ENCODE peak calls at places on chromosome 1, in nine cellular contexts. One of them, this sample, is unnamed.

GRCh38 chr1:10528066-10529014 is 53.6 kb downstream of the PEX14 start:
- DNase-seq in stimulated activated CD4-positive, alpha-beta T cell treated with anti-CD3 and anti-CD28 coated beads, Interleukin-4, amount 100 ng/mL, for 1 hour: no peak
- DNase-seq in A172: peak; percentile 92
- DNase-seq in activated CD4-positive, alpha-beta T cell treated with anti-CD3 and anti-CD28 coated beads for 24 hours: no peak
- DNase-seq in nucleus accumbens: no peak
- DNase-seq in pancreas: no peak
- DNase-seq in NCI-H1105: no peak
- DNase-seq in heart right ventricle: peak; percentile 53
- DNase-seq in NCI-H82: no peak
- DNase-seq in this sample: peak; percentile 53

GRCh38 chr1:228471762-228472398 is 15.3 kb upstream of the RNF187 start:
- DNase-seq in NCI-H1105: no peak
- DNase-seq in pancreas: no peak
- DNase-seq in A172: peak; percentile 26
- DNase-seq in NCI-H82: peak; percentile 80
- DNase-seq in activated CD4-positive, alpha-beta T cell treated with anti-CD3 and anti-CD28 coated beads for 24 hours: no peak
- DNase-seq in stimulated activated CD4-positive, alpha-beta T cell treated with anti-CD3 and anti-CD28 coated beads, Interleukin-4, amount 100 ng/mL, for 1 hour: no peak
- DNase-seq in heart right ventricle: no peak
- DNase-seq in nucleus accumbens: no peak
- DNase-seq in this sample: no peak

GRCh38 chr1:210223174-210223904 is 9.3 kb upstream of the SERTAD4 start:
- DNase-seq in nucleus accumbens: no peak
- DNase-seq in stimulated activated CD4-positive, alpha-beta T cell treated with anti-CD3 and anti-CD28 coated beads, Interleukin-4, amount 100 ng/mL, for 1 hour: no peak
- DNase-seq in pancreas: no peak
- DNase-seq in A172: no peak
- DNase-seq in NCI-H1105: no peak
- DNase-seq in heart right ventricle: no peak
- DNase-seq in NCI-H82: no peak
- DNase-seq in activated CD4-positive, alpha-beta T cell treated with anti-CD3 and anti-CD28 coated beads for 24 hours: no peak
- DNase-seq in this sample: no peak

GRCh38 chr1:240946926-240947325 is 335.0 kb upstream of the GREM2 start:
- DNase-seq in heart right ventricle: no peak
- DNase-seq in stimulated activated CD4-positive, alpha-beta T cell treated with anti-CD3 and anti-CD28 coated beads, Interleukin-4, amount 100 ng/mL, for 1 hour: no peak
- DNase-seq in pancreas: no peak
- DNase-seq in A172: peak; percentile 42
- DNase-seq in activated CD4-positive, alpha-beta T cell treated with anti-CD3 and anti-CD28 coated beads for 24 hours: no peak
- DNase-seq in NCI-H82: peak; percentile 89
- DNase-seq in NCI-H1105: no peak
- DNase-seq in nucleus accumbens: no peak
- DNase-seq in this sample: peak; percentile 32

GRCh38 chr1:27152004-27152828 is 2.7 kb downstream of the SLC9A1 start:
- DNase-seq in NCI-H82: no peak
- DNase-seq in stimulated activated CD4-positive, alpha-beta T cell treated with anti-CD3 and anti-CD28 coated beads, Interleukin-4, amount 100 ng/mL, for 1 hour: no peak
- DNase-seq in NCI-H1105: no peak
- DNase-seq in activated CD4-positive, alpha-beta T cell treated with anti-CD3 and anti-CD28 coated beads for 24 hours: no peak
- DNase-seq in heart right ventricle: peak; percentile 44
- DNase-seq in A172: no peak
- DNase-seq in pancreas: peak; percentile 69
- DNase-seq in nucleus accumbens: no peak
- DNase-seq in this sample: no peak

GRCh38 chr1:32339363-32339978 is 3.4 kb upstream of the MARCKSL1 start:
- DNase-seq in stimulated activated CD4-positive, alpha-beta T cell treated with anti-CD3 and anti-CD28 coated beads, Interleukin-4, amount 100 ng/mL, for 1 hour: peak; percentile 56
- DNase-seq in nucleus accumbens: no peak
- DNase-seq in A172: no peak
- DNase-seq in activated CD4-positive, alpha-beta T cell treated with anti-CD3 and anti-CD28 coated beads for 24 hours: no peak
- DNase-seq in pancreas: peak; percentile 25
- DNase-seq in heart right ventricle: no peak
- DNase-seq in NCI-H1105: no peak
- DNase-seq in NCI-H82: no peak
- DNase-seq in this sample: no peak

GRCh38 chr1:47182681-47183235 is 7.1 kb downstream of the PDZK1IP1 start:
- DNase-seq in nucleus accumbens: no peak
- DNase-seq in stimulated activated CD4-positive, alpha-beta T cell treated with anti-CD3 and anti-CD28 coated beads, Interleukin-4, amount 100 ng/mL, for 1 hour: no peak
- DNase-seq in NCI-H1105: no peak
- DNase-seq in A172: no peak
- DNase-seq in pancreas: no peak
- DNase-seq in activated CD4-positive, alpha-beta T cell treated with anti-CD3 and anti-CD28 coated beads for 24 hours: no peak
- DNase-seq in NCI-H82: no peak
- DNase-seq in heart right ventricle: no peak
- DNase-seq in this sample: no peak

GRCh38 chr1:221637641-221638041 is 104.2 kb downstream of the DUSP10 start:
- DNase-seq in NCI-H1105: no peak
- DNase-seq in pancreas: no peak
- DNase-seq in stimulated activated CD4-positive, alpha-beta T cell treated with anti-CD3 and anti-CD28 coated beads, Interleukin-4, amount 100 ng/mL, for 1 hour: no peak
- DNase-seq in nucleus accumbens: no peak
- DNase-seq in heart right ventricle: peak; percentile 12
- DNase-seq in A172: peak; percentile 79
- DNase-seq in NCI-H82: no peak
- DNase-seq in activated CD4-positive, alpha-beta T cell treated with anti-CD3 and anti-CD28 coated beads for 24 hours: no peak
- DNase-seq in this sample: no peak

GRCh38 chr1:156797212-156797871 is 19.3 kb downstream of the SH2D2A start:
- DNase-seq in heart right ventricle: no peak
- DNase-seq in nucleus accumbens: no peak
- DNase-seq in NCI-H1105: peak; percentile 55
- DNase-seq in A172: peak; percentile 80
- DNase-seq in pancreas: no peak
- DNase-seq in stimulated activated CD4-positive, alpha-beta T cell treated with anti-CD3 and anti-CD28 coated beads, Interleukin-4, amount 100 ng/mL, for 1 hour: peak; percentile 49
- DNase-seq in activated CD4-positive, alpha-beta T cell treated with anti-CD3 and anti-CD28 coated beads for 24 hours: no peak
- DNase-seq in NCI-H82: peak; percentile 87
- DNase-seq in this sample: peak; percentile 26

GRCh38 chr1:184049291-184049690 is 2.2 kb upstream of the TSEN15 start:
- DNase-seq in activated CD4-positive, alpha-beta T cell treated with anti-CD3 and anti-CD28 coated beads for 24 hours: no peak
- DNase-seq in pancreas: no peak
- DNase-seq in nucleus accumbens: no peak
- DNase-seq in A172: no peak
- DNase-seq in NCI-H82: no peak
- DNase-seq in stimulated activated CD4-positive, alpha-beta T cell treated with anti-CD3 and anti-CD28 coated beads, Interleukin-4, amount 100 ng/mL, for 1 hour: no peak
- DNase-seq in heart right ventricle: no peak
- DNase-seq in NCI-H1105: no peak
- DNase-seq in this sample: no peak

GRCh38 chr1:205971082-205971481 is 27.8 kb upstream of the SLC26A9 start:
- DNase-seq in NCI-H82: no peak
- DNase-seq in activated CD4-positive, alpha-beta T cell treated with anti-CD3 and anti-CD28 coated beads for 24 hours: no peak
- DNase-seq in NCI-H1105: no peak
- DNase-seq in stimulated activated CD4-positive, alpha-beta T cell treated with anti-CD3 and anti-CD28 coated beads, Interleukin-4, amount 100 ng/mL, for 1 hour: no peak
- DNase-seq in A172: no peak
- DNase-seq in nucleus accumbens: no peak
- DNase-seq in heart right ventricle: no peak
- DNase-seq in pancreas: no peak
- DNase-seq in this sample: no peak

GRCh38 chr1:166974647-166975345 is 544 bp downstream of the ILDR2 start:
- DNase-seq in NCI-H1105: no peak
- DNase-seq in A172: no peak
- DNase-seq in activated CD4-positive, alpha-beta T cell treated with anti-CD3 and anti-CD28 coated beads for 24 hours: peak; percentile 24
- DNase-seq in heart right ventricle: no peak
- DNase-seq in stimulated activated CD4-positive, alpha-beta T cell treated with anti-CD3 and anti-CD28 coated beads, Interleukin-4, amount 100 ng/mL, for 1 hour: peak; percentile 60
- DNase-seq in pancreas: no peak
- DNase-seq in nucleus accumbens: no peak
- DNase-seq in NCI-H82: peak; percentile 50
- DNase-seq in this sample: no peak

GRCh38 chr1:88935522-88936222 is 44.3 kb upstream of the GTF2B start:
- DNase-seq in nucleus accumbens: no peak
- DNase-seq in heart right ventricle: no peak
- DNase-seq in A172: no peak
- DNase-seq in NCI-H82: peak; percentile 67
- DNase-seq in stimulated activated CD4-positive, alpha-beta T cell treated with anti-CD3 and anti-CD28 coated beads, Interleukin-4, amount 100 ng/mL, for 1 hour: no peak
- DNase-seq in NCI-H1105: peak; percentile 6
- DNase-seq in pancreas: no peak
- DNase-seq in activated CD4-positive, alpha-beta T cell treated with anti-CD3 and anti-CD28 coated beads for 24 hours: peak; percentile 3
- DNase-seq in this sample: peak; percentile 8

GRCh38 chr1:187091666-187092065 is 262.9 kb downstream of the PLA2G4A start:
- DNase-seq in activated CD4-positive, alpha-beta T cell treated with anti-CD3 and anti-CD28 coated beads for 24 hours: no peak
- DNase-seq in stimulated activated CD4-positive, alpha-beta T cell treated with anti-CD3 and anti-CD28 coated beads, Interleukin-4, amount 100 ng/mL, for 1 hour: no peak
- DNase-seq in NCI-H82: no peak
- DNase-seq in NCI-H1105: no peak
- DNase-seq in heart right ventricle: no peak
- DNase-seq in A172: peak; percentile 65
- DNase-seq in nucleus accumbens: no peak
- DNase-seq in pancreas: no peak
- DNase-seq in this sample: no peak